ENCODE peak calls at places on chromosomes 11 and 22, in nine cellular contexts. One of them, this sample, is unnamed.

GRCh38 chr11:121887564-121887963 is 228.5 kb downstream of the BLID start:
- DNase-seq in esophagus squamous epithelium: no peak
- DNase-seq in IMR-90: no peak
- DNase-seq in CD8-positive, alpha-beta memory T cell: no peak
- DNase-seq in heart left ventricle: no peak
- DNase-seq in CD4-positive, alpha-beta T cell: no peak
- DNase-seq in effector memory CD4-positive, alpha-beta T cell: no peak
- DNase-seq in prostate gland: no peak
- DNase-seq in A549: no peak
- DNase-seq in this sample: no peak

GRCh38 chr11:19903620-19904069 is 191.0 kb downstream of the NAV2 start:
- DNase-seq in esophagus squamous epithelium: no peak
- DNase-seq in IMR-90: peak; percentile 83
- DNase-seq in CD8-positive, alpha-beta memory T cell: no peak
- DNase-seq in heart left ventricle: peak; percentile 46
- DNase-seq in CD4-positive, alpha-beta T cell: no peak
- DNase-seq in effector memory CD4-positive, alpha-beta T cell: no peak
- DNase-seq in prostate gland: peak; percentile 60
- DNase-seq in A549: peak; percentile 52
- DNase-seq in this sample: peak; percentile 23

GRCh38 chr11:44617671-44618461 is 52.4 kb downstream of the CD82 start:
- DNase-seq in esophagus squamous epithelium: no peak
- DNase-seq in IMR-90: no peak
- DNase-seq in CD8-positive, alpha-beta memory T cell: peak; percentile 38
- DNase-seq in heart left ventricle: no peak
- DNase-seq in CD4-positive, alpha-beta T cell: peak; percentile 30
- DNase-seq in effector memory CD4-positive, alpha-beta T cell: no peak
- DNase-seq in prostate gland: no peak
- DNase-seq in A549: no peak
- DNase-seq in this sample: peak; percentile 4

GRCh38 chr11:46658259-46658658 is 40.9 kb downstream of the ATG13 start:
- DNase-seq in esophagus squamous epithelium: no peak
- DNase-seq in IMR-90: peak; percentile 81
- DNase-seq in CD8-positive, alpha-beta memory T cell: no peak
- DNase-seq in heart left ventricle: no peak
- DNase-seq in CD4-positive, alpha-beta T cell: no peak
- DNase-seq in effector memory CD4-positive, alpha-beta T cell: no peak
- DNase-seq in prostate gland: no peak
- DNase-seq in A549: no peak
- DNase-seq in this sample: no peak

GRCh38 chr11:69775163-69775755 is at the start of gene FGF4:
- DNase-seq in esophagus squamous epithelium: no peak
- DNase-seq in IMR-90: no peak
- DNase-seq in CD8-positive, alpha-beta memory T cell: no peak
- DNase-seq in heart left ventricle: no peak
- DNase-seq in CD4-positive, alpha-beta T cell: no peak
- DNase-seq in effector memory CD4-positive, alpha-beta T cell: no peak
- DNase-seq in prostate gland: no peak
- DNase-seq in A549: no peak
- DNase-seq in this sample: no peak

GRCh38 chr11:129778877-129779276 is 36.8 kb upstream of the TMEM45B start:
- DNase-seq in esophagus squamous epithelium: no peak
- DNase-seq in IMR-90: no peak
- DNase-seq in CD8-positive, alpha-beta memory T cell: no peak
- DNase-seq in heart left ventricle: no peak
- DNase-seq in CD4-positive, alpha-beta T cell: no peak
- DNase-seq in effector memory CD4-positive, alpha-beta T cell: no peak
- DNase-seq in prostate gland: no peak
- DNase-seq in A549: no peak
- DNase-seq in this sample: no peak

GRCh38 chr11:130737866-130738431 is 178.3 kb downstream of the SNX19 start:
- DNase-seq in esophagus squamous epithelium: no peak
- DNase-seq in IMR-90: peak; percentile 89
- DNase-seq in CD8-positive, alpha-beta memory T cell: no peak
- DNase-seq in heart left ventricle: peak; percentile 86
- DNase-seq in CD4-positive, alpha-beta T cell: no peak
- DNase-seq in effector memory CD4-positive, alpha-beta T cell: no peak
- DNase-seq in prostate gland: no peak
- DNase-seq in A549: no peak
- DNase-seq in this sample: no peak

GRCh38 chr22:29509815-29510214 is 29.8 kb downstream of the NEFH start:
- DNase-seq in esophagus squamous epithelium: no peak
- DNase-seq in IMR-90: no peak
- DNase-seq in CD8-positive, alpha-beta memory T cell: no peak
- DNase-seq in heart left ventricle: no peak
- DNase-seq in CD4-positive, alpha-beta T cell: no peak
- DNase-seq in effector memory CD4-positive, alpha-beta T cell: no peak
- DNase-seq in prostate gland: no peak
- DNase-seq in A549: no peak
- DNase-seq in this sample: no peak

GRCh38 chr11:76656087-76656531 is 14.4 kb downstream of the LRRC32 start:
- DNase-seq in esophagus squamous epithelium: no peak
- DNase-seq in IMR-90: no peak
- DNase-seq in CD8-positive, alpha-beta memory T cell: no peak
- DNase-seq in heart left ventricle: no peak
- DNase-seq in CD4-positive, alpha-beta T cell: no peak
- DNase-seq in effector memory CD4-positive, alpha-beta T cell: no peak
- DNase-seq in prostate gland: no peak
- DNase-seq in A549: no peak
- DNase-seq in this sample: no peak

GRCh38 chr11:3109921-3110706 is 52.9 kb upstream of the CARS1 start:
- DNase-seq in esophagus squamous epithelium: no peak
- DNase-seq in IMR-90: no peak
- DNase-seq in CD8-positive, alpha-beta memory T cell: peak; percentile 55
- DNase-seq in heart left ventricle: peak; percentile 59
- DNase-seq in CD4-positive, alpha-beta T cell: peak; percentile 46
- DNase-seq in effector memory CD4-positive, alpha-beta T cell: no peak
- DNase-seq in prostate gland: peak; percentile 32
- DNase-seq in A549: peak; percentile 60
- DNase-seq in this sample: no peak

GRCh38 chr22:21791635-21792625 is 56.3 kb upstream of the YPEL1 start:
- DNase-seq in esophagus squamous epithelium: no peak
- DNase-seq in IMR-90: peak; percentile 62
- DNase-seq in CD8-positive, alpha-beta memory T cell: no peak
- DNase-seq in heart left ventricle: no peak
- DNase-seq in CD4-positive, alpha-beta T cell: no peak
- DNase-seq in effector memory CD4-positive, alpha-beta T cell: no peak
- DNase-seq in prostate gland: no peak
- DNase-seq in A549: no peak
- DNase-seq in this sample: no peak

GRCh38 chr11:109425554-109425953 is 3.6 kb downstream of the C11orf87 start:
- DNase-seq in esophagus squamous epithelium: no peak
- DNase-seq in IMR-90: no peak
- DNase-seq in CD8-positive, alpha-beta memory T cell: no peak
- DNase-seq in heart left ventricle: no peak
- DNase-seq in CD4-positive, alpha-beta T cell: no peak
- DNase-seq in effector memory CD4-positive, alpha-beta T cell: no peak
- DNase-seq in prostate gland: no peak
- DNase-seq in A549: no peak
- DNase-seq in this sample: no peak

GRCh38 chr22:24321999-24322398 is 51.4 kb downstream of the SPECC1L start:
- DNase-seq in esophagus squamous epithelium: no peak
- DNase-seq in IMR-90: no peak
- DNase-seq in CD8-positive, alpha-beta memory T cell: no peak
- DNase-seq in heart left ventricle: no peak
- DNase-seq in CD4-positive, alpha-beta T cell: no peak
- DNase-seq in effector memory CD4-positive, alpha-beta T cell: no peak
- DNase-seq in prostate gland: no peak
- DNase-seq in A549: no peak
- DNase-seq in this sample: no peak

GRCh38 chr11:20397281-20397680 is 9.8 kb downstream of the PRMT3 start:
- DNase-seq in esophagus squamous epithelium: no peak
- DNase-seq in IMR-90: peak; percentile 57
- DNase-seq in CD8-positive, alpha-beta memory T cell: peak; percentile 49
- DNase-seq in heart left ventricle: no peak
- DNase-seq in CD4-positive, alpha-beta T cell: no peak
- DNase-seq in effector memory CD4-positive, alpha-beta T cell: no peak
- DNase-seq in prostate gland: no peak
- DNase-seq in A549: peak; percentile 38
- DNase-seq in this sample: no peak

GRCh38 chr22:33240901-33241300 is 182.7 kb upstream of the SYN3 start:
- DNase-seq in esophagus squamous epithelium: no peak
- DNase-seq in IMR-90: no peak
- DNase-seq in CD8-positive, alpha-beta memory T cell: no peak
- DNase-seq in heart left ventricle: no peak
- DNase-seq in CD4-positive, alpha-beta T cell: no peak
- DNase-seq in effector memory CD4-positive, alpha-beta T cell: no peak
- DNase-seq in prostate gland: no peak
- DNase-seq in A549: no peak
- DNase-seq in this sample: no peak

GRCh38 chr11:7892751-7893356 is 38.2 kb downstream of the OR10A6 start:
- DNase-seq in esophagus squamous epithelium: no peak
- DNase-seq in IMR-90: peak; percentile 74
- DNase-seq in CD8-positive, alpha-beta memory T cell: no peak
- DNase-seq in heart left ventricle: no peak
- DNase-seq in CD4-positive, alpha-beta T cell: no peak
- DNase-seq in effector memory CD4-positive, alpha-beta T cell: no peak
- DNase-seq in prostate gland: no peak
- DNase-seq in A549: peak; percentile 54
- DNase-seq in this sample: no peak

GRCh38 chr11:72820439-72821139 is 6.4 kb downstream of the ATG16L2 start:
- DNase-seq in esophagus squamous epithelium: no peak
- DNase-seq in IMR-90: no peak
- DNase-seq in CD8-positive, alpha-beta memory T cell: no peak
- DNase-seq in heart left ventricle: no peak
- DNase-seq in CD4-positive, alpha-beta T cell: no peak
- DNase-seq in effector memory CD4-positive, alpha-beta T cell: no peak
- DNase-seq in prostate gland: no peak
- DNase-seq in A549: no peak
- DNase-seq in this sample: no peak

GRCh38 chr11:14500181-14500651 is 605 bp upstream of the COPB1 start:
- DNase-seq in esophagus squamous epithelium: no peak
- DNase-seq in IMR-90: peak; percentile 68
- DNase-seq in CD8-positive, alpha-beta memory T cell: peak; percentile 71
- DNase-seq in heart left ventricle: no peak
- DNase-seq in CD4-positive, alpha-beta T cell: peak; percentile 51
- DNase-seq in effector memory CD4-positive, alpha-beta T cell: peak; percentile 39
- DNase-seq in prostate gland: peak; percentile 67
- DNase-seq in A549: peak; percentile 31
- DNase-seq in this sample: peak; percentile 42

GRCh38 chr11:44595964-44596381 is 30.5 kb downstream of the CD82 start:
- DNase-seq in esophagus squamous epithelium: no peak
- DNase-seq in IMR-90: no peak
- DNase-seq in CD8-positive, alpha-beta memory T cell: no peak
- DNase-seq in heart left ventricle: peak; percentile 84
- DNase-seq in CD4-positive, alpha-beta T cell: no peak
- DNase-seq in effector memory CD4-positive, alpha-beta T cell: no peak
- DNase-seq in prostate gland: peak; percentile 31
- DNase-seq in A549: no peak
- DNase-seq in this sample: no peak

DNA sequence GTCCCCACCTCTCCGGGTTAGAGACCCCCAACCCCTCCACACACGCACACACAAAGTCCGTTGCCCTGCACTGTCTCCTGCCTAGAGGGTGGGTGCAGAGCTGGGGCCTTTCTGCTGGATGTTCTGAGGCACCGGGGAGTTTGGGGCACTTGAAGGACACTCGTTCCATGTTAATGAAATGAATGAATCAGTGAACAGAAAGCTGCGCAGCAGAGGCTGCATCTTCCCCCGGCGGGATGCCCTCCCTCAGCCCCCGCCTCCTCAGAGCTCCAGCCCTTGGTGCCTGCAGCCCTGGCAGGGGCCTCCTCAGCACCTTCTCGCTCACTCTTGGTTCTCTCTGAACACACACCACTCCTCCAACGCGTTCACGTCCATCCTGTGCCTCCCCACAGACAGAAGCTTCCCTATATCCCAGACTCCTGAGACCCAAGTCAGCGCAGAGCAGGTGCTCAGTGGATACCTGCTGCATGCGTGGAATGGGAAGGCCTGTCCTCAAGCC is 611.9 kb downstream of the TBC1D22A start:
- DNase-seq in esophagus squamous epithelium: no peak
- DNase-seq in IMR-90: no peak
- DNase-seq in CD8-positive, alpha-beta memory T cell: no peak
- DNase-seq in heart left ventricle: peak; percentile 11
- DNase-seq in CD4-positive, alpha-beta T cell: no peak
- DNase-seq in effector memory CD4-positive, alpha-beta T cell: no peak
- DNase-seq in prostate gland: no peak
- DNase-seq in A549: no peak
- DNase-seq in this sample: no peak
- H3K9me3 ChIP-seq in esophagus squamous epithelium: no peaks in the 10 kb centered on the region
- H3K9me3 ChIP-seq in IMR-90: peaks cover 5% of the 10 kb centered on the region
- H3K9me3 ChIP-seq in CD8-positive, alpha-beta memory T cell: no peaks in the 10 kb centered on the region
- H3K9me3 ChIP-seq in heart left ventricle: no peaks in the 10 kb centered on the region
- H3K9me3 ChIP-seq in CD4-positive, alpha-beta T cell: no peaks in the 10 kb centered on the region
- H3K9me3 ChIP-seq in effector memory CD4-positive, alpha-beta T cell: no peaks in the 10 kb centered on the region
- H3K9me3 ChIP-seq in prostate gland: no peaks in the 10 kb centered on the region
- H3K9me3 ChIP-seq in A549: no peaks in the 10 kb centered on the region
- H3K9me3 ChIP-seq in this sample: no peaks in the 10 kb centered on the region

GRCh38 chr11:111939836-111940604 is 2.9 kb downstream of the DIXDC1 start:
- DNase-seq in esophagus squamous epithelium: no peak
- DNase-seq in IMR-90: peak; percentile 94
- DNase-seq in CD8-positive, alpha-beta memory T cell: no peak
- DNase-seq in heart left ventricle: no peak
- DNase-seq in CD4-positive, alpha-beta T cell: no peak
- DNase-seq in effector memory CD4-positive, alpha-beta T cell: no peak
- DNase-seq in prostate gland: no peak
- DNase-seq in A549: no peak
- DNase-seq in this sample: no peak
- H3K9me3 ChIP-seq in esophagus squamous epithelium: no peaks in the 10 kb centered on the region
- H3K9me3 ChIP-seq in IMR-90: no peaks in the 10 kb centered on the region
- H3K9me3 ChIP-seq in CD8-positive, alpha-beta memory T cell: no peaks in the 10 kb centered on the region
- H3K9me3 ChIP-seq in heart left ventricle: no peaks in the 10 kb centered on the region
- H3K9me3 ChIP-seq in CD4-positive, alpha-beta T cell: no peaks in the 10 kb centered on the region
- H3K9me3 ChIP-seq in effector memory CD4-positive, alpha-beta T cell: no peaks in the 10 kb centered on the region
- H3K9me3 ChIP-seq in prostate gland: no peaks in the 10 kb centered on the region
- H3K9me3 ChIP-seq in A549: no peaks in the 10 kb centered on the region
- H3K9me3 ChIP-seq in this sample: no peaks in the 10 kb centered on the region

GRCh38 chr22:11613898-11614755 is 3913.9 kb upstream of the OR11H1 start:
- DNase-seq in esophagus squamous epithelium: no peak
- DNase-seq in IMR-90: no peak
- DNase-seq in CD8-positive, alpha-beta memory T cell: no peak
- DNase-seq in heart left ventricle: no peak
- DNase-seq in CD4-positive, alpha-beta T cell: no peak
- DNase-seq in effector memory CD4-positive, alpha-beta T cell: no peak
- DNase-seq in prostate gland: no peak
- DNase-seq in A549: no peak
- DNase-seq in this sample: no peak

GRCh38 chr22:11616811-11617210 is 3911.2 kb upstream of the OR11H1 start:
- DNase-seq in esophagus squamous epithelium: no peak
- DNase-seq in IMR-90: no peak
- DNase-seq in CD8-positive, alpha-beta memory T cell: no peak
- DNase-seq in heart left ventricle: no peak
- DNase-seq in CD4-positive, alpha-beta T cell: no peak
- DNase-seq in effector memory CD4-positive, alpha-beta T cell: no peak
- DNase-seq in prostate gland: no peak
- DNase-seq in A549: no peak
- DNase-seq in this sample: no peak
- H3K9me3 ChIP-seq in esophagus squamous epithelium: peaks cover 7% of the 10 kb centered on the region
- H3K9me3 ChIP-seq in IMR-90: peaks cover 36% of the 10 kb centered on the region
- H3K9me3 ChIP-seq in CD8-positive, alpha-beta memory T cell: peaks cover 10% of the 10 kb centered on the region
- H3K9me3 ChIP-seq in heart left ventricle: no peaks in the 10 kb centered on the region
- H3K9me3 ChIP-seq in CD4-positive, alpha-beta T cell: peaks cover 21% of the 10 kb centered on the region
- H3K9me3 ChIP-seq in effector memory CD4-positive, alpha-beta T cell: peaks cover 10% of the 10 kb centered on the region
- H3K9me3 ChIP-seq in prostate gland: no peaks in the 10 kb centered on the region
- H3K9me3 ChIP-seq in A549: no peaks in the 10 kb centered on the region
- H3K9me3 ChIP-seq in this sample: peaks cover 6% of the 10 kb centered on the region

GRCh38 chr11:15875934-15876333 is 480.4 kb downstream of the SOX6 start:
- DNase-seq in esophagus squamous epithelium: no peak
- DNase-seq in IMR-90: no peak
- DNase-seq in CD8-positive, alpha-beta memory T cell: no peak
- DNase-seq in heart left ventricle: no peak
- DNase-seq in CD4-positive, alpha-beta T cell: no peak
- DNase-seq in effector memory CD4-positive, alpha-beta T cell: no peak
- DNase-seq in prostate gland: no peak
- DNase-seq in A549: no peak
- DNase-seq in this sample: no peak
- H3K9me3 ChIP-seq in esophagus squamous epithelium: no peaks in the 10 kb centered on the region
- H3K9me3 ChIP-seq in IMR-90: no peaks in the 10 kb centered on the region
- H3K9me3 ChIP-seq in CD8-positive, alpha-beta memory T cell: no peaks in the 10 kb centered on the region
- H3K9me3 ChIP-seq in heart left ventricle: no peaks in the 10 kb centered on the region
- H3K9me3 ChIP-seq in CD4-positive, alpha-beta T cell: no peaks in the 10 kb centered on the region
- H3K9me3 ChIP-seq in effector memory CD4-positive, alpha-beta T cell: no peaks in the 10 kb centered on the region
- H3K9me3 ChIP-seq in prostate gland: no peaks in the 10 kb centered on the region
- H3K9me3 ChIP-seq in A549: no peaks in the 10 kb centered on the region
- H3K9me3 ChIP-seq in this sample: no peaks in the 10 kb centered on the region